ENCODE peak calls at places on chromosomes 16 and 17, in seven cellular contexts. M is AG09309; C is posterior cingulate gyrus; Q is HTR-8/SVneo; L is activated CD4-positive, alpha-beta T cell treated with anti-CD3 and anti-CD28 coated beads, Interleukin-2, amount 50 U/mL, for 1 hour; S is skeletal muscle cell; D is NB4. K is an unnamed sample.

GRCh38 chr16:85833540-85833914 is 34.0 kb downstream of the COX4I1 start:
- DNase-seq in Q (no peak), L (no peak), S (no peak), M (no peak), C (no peak), D (no peak), K (no peak)

GRCh38 chr16:1980026-1980769 is 1.1 kb downstream of the NOXO1 start:
- DNase-seq in Q (no peak), L (no peak), S (no peak), M (no peak), C (no peak), D (no peak), K (no peak)

GRCh38 chr17:43146649-43147048 is 21.5 kb upstream of the BRCA1 start:
- DNase-seq in S (no peak), M (no peak), Q (no peak), D (no peak), C (no peak), L (no peak), K (no peak)

GRCh38 chr17:42832934-42833770 is at the start of gene PSME3:
- DNase-seq in L (peak; percentile 87), C (peak; percentile 90), M (no peak), Q (peak; percentile 97), S (peak; percentile 43), D (peak; percentile 93), K (peak; percentile 91)

GRCh38 chr17:34756670-34757021 is 177.3 kb downstream of the TMEM132E start:
- DNase-seq in D (peak; percentile 63), L (no peak), Q (no peak), M (peak; percentile 3), S (peak; percentile 3), C (no peak), K (no peak)

GRCh38 chr17:83124871-83125514 is 45.6 kb downstream of the METRNL start:
- DNase-seq in C (no peak), Q (no peak), D (peak; percentile 81), S (no peak), L (no peak), M (no peak), K (no peak)

GRCh38 chr16:78170360-78170928 is 71.0 kb downstream of the WWOX start:
- DNase-seq in D (no peak), M (no peak), C (no peak), L (no peak), Q (no peak), S (no peak), K (no peak)

GRCh38 chr16:2040031-2040430 is 7.6 kb downstream of the NTHL1 start:
- DNase-seq in S (no peak), C (no peak), M (no peak), L (no peak), Q (no peak), D (no peak), K (no peak)

GRCh38 chr17:82674656-82675475 is 23.6 kb downstream of the RAB40B start:
- DNase-seq in M (no peak), S (no peak), D (no peak), L (no peak), Q (no peak), C (no peak), K (no peak)

GRCh38 chr17:45306623-45307022 is 10.2 kb downstream of the MAP3K14 start:
- DNase-seq in C (no peak), S (no peak), L (no peak), D (no peak), M (no peak), Q (no peak), K (no peak)

GRCh38 chr17:82943751-82944150 is 103.9 kb upstream of the ZNF750 start:
- DNase-seq in D (no peak), M (no peak), Q (no peak), S (no peak), C (peak; percentile 16), L (no peak), K (no peak)

GRCh38 chr17:16477255-16477654 is 14.7 kb downstream of the LRRC75A start:
- DNase-seq in S (peak; percentile 48), Q (peak; percentile 98), C (no peak), D (no peak), M (peak; percentile 39), L (no peak), K (no peak)

GRCh38 chr16:19884611-19885455 is at the start of gene GPRC5B:
- DNase-seq in Q (peak; percentile 55), L (peak; percentile 43), M (no peak), S (no peak), D (peak; percentile 40), C (peak; percentile 56), K (no peak)

GRCh38 chr16:1259760-1260068 is 3.8 kb downstream of the TPSD1 start:
- DNase-seq in D (no peak), L (no peak), S (no peak), Q (no peak), M (no peak), C (no peak), K (no peak)

GRCh38 chr16:17408296-17408695 is 62.5 kb downstream of the XYLT1 start:
- DNase-seq in C (no peak), Q (no peak), D (no peak), S (no peak), M (no peak), L (no peak), K (no peak)

GRCh38 chr17:67624886-67625656 is 92.7 kb upstream of the NOL11 start:
- DNase-seq in Q (no peak), S (no peak), C (no peak), D (no peak), L (no peak), M (no peak), K (no peak)

GRCh38 chr17:7204335-7204734 is 15.3 kb downstream of the DLG4 start:
- DNase-seq in M (no peak), Q (no peak), D (no peak), L (no peak), S (no peak), C (no peak), K (no peak)

GRCh38 chr17:37507108-37507507 is 17.4 kb downstream of the DUSP14 start:
- DNase-seq in Q (no peak), C (no peak), S (no peak), M (no peak), L (no peak), D (no peak), K (no peak)

GRCh38 chr16:11063432-11064201 is 119.3 kb downstream of the CLEC16A start:
- DNase-seq in Q (no peak), D (no peak), C (no peak), S (no peak), M (no peak), L (no peak), K (no peak)

GRCh38 chr16:4193920-4194319 is 48.0 kb downstream of the SRL start:
- DNase-seq in Q (no peak), S (no peak), L (no peak), M (no peak), D (peak; percentile 67), C (no peak), K (no peak)

GRCh38 chr16:53629151-53629550 is 74.5 kb downstream of the RPGRIP1L start:
- DNase-seq in C (no peak), Q (no peak), D (no peak), L (no peak), M (no peak), S (no peak), K (no peak)

GRCh38 chr17:27239584-27239983 is 54.3 kb upstream of the WSB1 start:
- DNase-seq in S (no peak), M (no peak), Q (no peak), C (no peak), D (no peak), L (no peak), K (no peak)

GRCh38 chr17:59199398-59199797 is 10.4 kb upstream of the SMG8 start:
- DNase-seq in D (no peak), M (no peak), S (no peak), Q (no peak), L (no peak), C (no peak), K (no peak)

GRCh38 chr16:4111748-4112696 is 4.2 kb downstream of the ADCY9 start:
- DNase-seq in S (no peak), C (no peak), Q (no peak), D (no peak), L (no peak), M (no peak), K (no peak)

GRCh38 chr17:44361292-44362055 is 2.2 kb downstream of the FAM171A2 start:
- DNase-seq in C (no peak), Q (no peak), D (no peak), M (no peak), S (no peak), L (no peak), K (no peak)

GRCh38 chr17:38598536-38598935 is 7.2 kb downstream of the SRCIN1 start:
- DNase-seq in M (no peak), S (peak; percentile 27), D (peak; percentile 90), L (no peak), C (peak; percentile 57), Q (peak; percentile 88), K (peak; percentile 91)

GRCh38 chr17:42097691-42098661 is at the start of gene ZNF385C:
- DNase-seq in D (no peak), M (no peak), L (peak; percentile 50), S (no peak), Q (no peak), C (no peak), K (no peak)

GRCh38 chr17:49469831-49470568 is 25.1 kb upstream of the NGFR start:
- DNase-seq in M (no peak), Q (no peak), L (no peak), C (no peak), S (no peak), D (no peak), K (no peak)

GRCh38 chr16:12009462-12009861 is 32.9 kb downstream of the SNX29 start:
- DNase-seq in Q (no peak), C (no peak), D (no peak), M (no peak), S (no peak), L (no peak), K (no peak)

GRCh38 chr16:23072084-23072599 is 77.1 kb downstream of the USP31 start:
- DNase-seq in S (peak; percentile 38), D (no peak), M (peak; percentile 33), C (no peak), L (no peak), Q (no peak), K (no peak)

GRCh38 chr17:47995241-47995935 is 24.5 kb downstream of the CDK5RAP3 start:
- DNase-seq in L (no peak), S (no peak), M (no peak), Q (no peak), D (no peak), C (no peak), K (no peak)

GRCh38 chr17:72452286-72453173 is 331.7 kb downstream of the SOX9 start:
- DNase-seq in S (no peak), C (no peak), D (no peak), Q (no peak), M (no peak), L (no peak), K (no peak)

GRCh38 chr16:367333-367903 is 2.9 kb downstream of the MRPL28 start:
- DNase-seq in M (no peak), D (no peak), C (no peak), L (no peak), Q (no peak), S (no peak), K (no peak)

GRCh38 chr17:5011928-5012327 is 14.2 kb downstream of the KIF1C start:
- DNase-seq in D (no peak), S (no peak), M (no peak), Q (no peak), L (no peak), C (no peak), K (no peak)

GRCh38 chr17:80664217-80664780 is 119.7 kb downstream of the RPTOR start:
- DNase-seq in C (no peak), D (no peak), M (no peak), L (no peak), Q (no peak), S (no peak), K (no peak)